ENCODE peak calls at places on chromosomes 16 and 17, in ten cellular contexts. E is tibial artery, K is NCI-H2081, Q is HEK293T, J is astrocyte of the spinal cord, X is type B pancreatic cell, R is head of caudate nucleus, P is left colon, U is fibroblast of lung, D is NCI-H1436. A is an unnamed sample.

GRCh38 chr16:4090476-4090875 is 25.8 kb downstream of the ADCY9 start:
- DNase-seq in E (peak; percentile 84), K (no peak), Q (no peak), J (no peak), X (no peak), R (no peak), P (no peak), U (no peak), D (no peak), A (peak; percentile 83)

GRCh38 chr16:4241601-4242270 is at the start of gene SRL:
- DNase-seq in E (no peak), K (no peak), Q (no peak), J (no peak), X (no peak), R (no peak), P (no peak), U (no peak), D (no peak), A (no peak)

GRCh38 chr16:78822509-78822908 is 723.1 kb downstream of the WWOX start:
- DNase-seq in E (no peak), K (no peak), Q (no peak), J (no peak), X (no peak), R (no peak), P (no peak), U (no peak), D (no peak), A (no peak)

GRCh38 chr16:22220714-22221113 is 14.6 kb downstream of the EEF2K start:
- DNase-seq in E (peak; percentile 95), K (no peak), Q (no peak), J (no peak), X (no peak), R (peak; percentile 80), P (no peak), U (no peak), D (no peak), A (no peak)

GRCh38 chr16:84460406-84461028 is 43.9 kb downstream of the MEAK7 start:
- DNase-seq in E (peak; percentile 50), K (no peak), Q (no peak), J (no peak), X (peak; percentile 65), R (no peak), P (no peak), U (no peak), D (no peak), A (peak; percentile 47)

GRCh38 chr17:51347851-51348584 is 87.7 kb downstream of the UTP18 start:
- DNase-seq in E (no peak), K (no peak), Q (no peak), J (no peak), X (no peak), R (no peak), P (no peak), U (no peak), D (no peak), A (no peak)

GRCh38 chr17:31190351-31190750 is 95.6 kb downstream of the NF1 start:
- DNase-seq in E (no peak), K (no peak), Q (no peak), J (no peak), X (no peak), R (no peak), P (no peak), U (no peak), D (no peak), A (no peak)

GRCh38 chr17:64617125-64617780 is 44.9 kb downstream of the SMURF2 start:
- DNase-seq in E (no peak), K (no peak), Q (no peak), J (no peak), X (no peak), R (no peak), P (no peak), U (no peak), D (no peak), A (no peak)

GRCh38 chr16:75931970-75932369 is 205.7 kb upstream of the CPHXL start:
- DNase-seq in E (no peak), K (no peak), Q (no peak), J (no peak), X (no peak), R (no peak), P (no peak), U (no peak), D (no peak), A (no peak)

GRCh38 chr17:73027130-73027741 is 65.3 kb downstream of the SLC39A11 start:
- DNase-seq in E (no peak), K (no peak), Q (no peak), J (peak; percentile 43), X (no peak), R (no peak), P (no peak), U (peak; percentile 45), D (no peak), A (no peak)

GRCh38 chr17:62572488-62573469 is 54.7 kb upstream of the MRC2 start:
- DNase-seq in E (no peak), K (no peak), Q (no peak), J (peak; percentile 78), X (no peak), R (no peak), P (no peak), U (peak; percentile 28), D (no peak), A (no peak)

GRCh38 chr16:87366288-87366687 is 17.3 kb downstream of the FBXO31 start:
- DNase-seq in E (no peak), K (no peak), Q (no peak), J (no peak), X (no peak), R (no peak), P (peak; percentile 62), U (no peak), D (no peak), A (no peak)

GRCh38 chr16:572865-573650 is 3.3 kb downstream of the PIGQ start:
- DNase-seq in E (no peak), K (no peak), Q (no peak), J (no peak), X (no peak), R (no peak), P (no peak), U (no peak), D (no peak), A (no peak)

GRCh38 chr17:51761105-51761504 is 397.4 kb downstream of the CA10 start:
- DNase-seq in E (no peak), K (no peak), Q (no peak), J (no peak), X (no peak), R (no peak), P (no peak), U (no peak), D (no peak), A (no peak)

GRCh38 chr17:21165922-21166598 is 39.3 kb downstream of the DHRS7B start:
- DNase-seq in E (no peak), K (no peak), Q (no peak), J (no peak), X (no peak), R (peak; percentile 58), P (no peak), U (no peak), D (no peak), A (peak; percentile 88)

GRCh38 chr17:32484041-32484461 is 2.7 kb upstream of the CDK5R1 start:
- DNase-seq in E (no peak), K (no peak), Q (no peak), J (no peak), X (peak; percentile 48), R (no peak), P (no peak), U (no peak), D (no peak), A (no peak)

GRCh38 chr16:11079657-11080187 is 135.4 kb downstream of the CLEC16A start:
- DNase-seq in E (peak; percentile 29), K (no peak), Q (no peak), J (peak; percentile 97), X (no peak), R (no peak), P (no peak), U (peak; percentile 93), D (no peak), A (no peak)

GRCh38 chr16:24013733-24014645 is 178.2 kb downstream of the PRKCB start:
- DNase-seq in E (no peak), K (peak; percentile 14), Q (no peak), J (no peak), X (no peak), R (peak; percentile 60), P (peak; percentile 68), U (no peak), D (peak; percentile 89), A (no peak)

GRCh38 chr16:66203476-66203875 is 163.0 kb upstream of the CDH5 start:
- DNase-seq in E (no peak), K (no peak), Q (no peak), J (no peak), X (no peak), R (no peak), P (no peak), U (no peak), D (no peak), A (no peak)

GRCh38 chr17:40303009-40303657 is 5.8 kb upstream of the RARA start:
- DNase-seq in E (no peak), K (peak; percentile 46), Q (peak; percentile 34), J (peak; percentile 75), X (no peak), R (peak; percentile 78), P (peak; percentile 27), U (peak; percentile 85), D (peak; percentile 64), A (peak; percentile 63)

GRCh38 chr16:84103678-84104077 is 13.1 kb downstream of the MBTPS1 start:
- DNase-seq in E (no peak), K (no peak), Q (no peak), J (no peak), X (no peak), R (no peak), P (no peak), U (peak; percentile 9), D (no peak), A (no peak)

GRCh38 chr17:56297142-56297541 is 143.9 kb downstream of the ANKFN1 start:
- DNase-seq in E (no peak), K (no peak), Q (no peak), J (peak; percentile 61), X (no peak), R (no peak), P (no peak), U (peak; percentile 33), D (no peak), A (no peak)

GRCh38 chr17:73390221-73390620 is 78.4 kb upstream of the CDC42EP4 start:
- DNase-seq in E (no peak), K (no peak), Q (no peak), J (no peak), X (no peak), R (no peak), P (no peak), U (no peak), D (no peak), A (no peak)

GRCh38 chr16:84899414-84899813 is 79.6 kb downstream of the CRISPLD2 start:
- DNase-seq in E (no peak), K (no peak), Q (no peak), J (no peak), X (no peak), R (no peak), P (no peak), U (no peak), D (no peak), A (no peak)

GRCh38 chr16:4411684-4412083 is 4.7 kb downstream of the CORO7 start:
- DNase-seq in E (peak; percentile 62), K (no peak), Q (no peak), J (no peak), X (no peak), R (peak; percentile 96), P (no peak), U (peak; percentile 70), D (no peak), A (no peak)

GRCh38 chr16:8126313-8126712 is 464.0 kb downstream of the TMEM114 start:
- DNase-seq in E (no peak), K (no peak), Q (no peak), J (no peak), X (no peak), R (no peak), P (no peak), U (no peak), D (no peak), A (no peak)

GRCh38 chr16:70689970-70690905 is 4.4 kb upstream of the MTSS2 start:
- DNase-seq in E (peak; percentile 66), K (no peak), Q (no peak), J (no peak), X (no peak), R (no peak), P (peak; percentile 78), U (peak; percentile 50), D (no peak), A (no peak)

GRCh38 chr17:62775876-62776275 is 32.2 kb downstream of the MARCHF10 start:
- DNase-seq in E (no peak), K (no peak), Q (no peak), J (no peak), X (no peak), R (peak; percentile 9), P (no peak), U (no peak), D (no peak), A (no peak)

A was measured in cardiac septum.